ENCODE peak calls at places on chromosomes 16 and 17, in nine cellular contexts. B is cardiac fibroblast; O is stimulated activated CD8-positive, alpha-beta memory T cell treated with anti-CD3 and anti-CD28 coated beads, Interleukin-15, amount 100 ng/mL, for 4 hours; C is GM13977; A is GOT3; G is cerebellar nuclear complex; E is tibial artery; Y is fibroblast of villous mesenchyme; T is cardiac septum. U is an unnamed sample.

GRCh38 chr17:4744999-4745969 is 5.6 kb upstream of the CXCL16 start:
- DNase-seq in O (no peak), B (no peak), E (no peak), A (no peak), T (no peak), Y (no peak), C (no peak), G (no peak), U (no peak)

GRCh38 chr16:1188781-1189189 is 35.9 kb downstream of the CACNA1H start:
- DNase-seq in O (no peak), Y (peak; percentile 29), E (no peak), G (no peak), C (peak; percentile 78), T (no peak), A (no peak), B (peak; percentile 46), U (no peak)

GRCh38 chr17:38943607-38944006 is 18.2 kb downstream of the LASP1NB start:
- DNase-seq in A (no peak), E (no peak), Y (peak; percentile 28), C (peak; percentile 39), T (no peak), B (no peak), O (no peak), G (no peak), U (no peak)

GRCh38 chr16:12646098-12646489 is 157.6 kb downstream of the CPPED1 start:
- DNase-seq in O (no peak), T (no peak), G (no peak), C (no peak), Y (no peak), B (no peak), E (no peak), A (no peak), U (no peak)

GRCh38 chr17:72351884-72352346 is 231.1 kb downstream of the SOX9 start:
- DNase-seq in A (no peak), O (no peak), B (no peak), T (no peak), Y (no peak), G (no peak), C (no peak), E (no peak), U (no peak)

GRCh38 chr17:70961341-70961740 is 792.0 kb downstream of the KCNJ2 start:
- DNase-seq in E (no peak), C (no peak), G (no peak), T (no peak), A (no peak), O (no peak), Y (no peak), B (no peak), U (no peak)

GRCh38 chr16:64017789-64018188 is 1104.1 kb downstream of the CDH11 start:
- DNase-seq in E (no peak), B (no peak), Y (no peak), O (no peak), C (no peak), G (no peak), A (no peak), T (no peak), U (no peak)

GRCh38 chr17:73401911-73402310 is 90.1 kb upstream of the CDC42EP4 start:
- DNase-seq in T (no peak), O (no peak), A (no peak), G (no peak), B (peak; percentile 33), Y (no peak), C (no peak), E (no peak), U (no peak)

GRCh38 chr16:77307764-77308561 is 108.8 kb downstream of the SYCE1L start:
- DNase-seq in A (no peak), B (peak; percentile 60), C (peak; percentile 9), E (no peak), O (no peak), Y (peak; percentile 31), T (no peak), G (no peak), U (no peak)

GRCh38 chr17:38717139-38717745 is 12.2 kb downstream of the MLLT6 start:
- DNase-seq in Y (no peak), G (peak; percentile 29), B (no peak), C (no peak), O (no peak), T (no peak), E (no peak), A (no peak), U (no peak)

GRCh38 chr17:43956222-43956621 is 2.5 kb upstream of the PYY start:
- DNase-seq in Y (no peak), C (no peak), A (no peak), E (no peak), O (no peak), G (no peak), B (no peak), T (no peak), U (no peak)

GRCh38 chr16:50602531-50603205 is 54.5 kb downstream of the NKD1 start:
- DNase-seq in C (no peak), E (no peak), B (no peak), O (no peak), Y (no peak), T (no peak), G (no peak), A (no peak), U (no peak)

U was measured in lung.